ENCODE peak calls at places on chromosomes 4 and X, in four cellular contexts. I, J, U and F are unnamed samples.

GRCh38 chr4:57064811-57065711 is 45.1 kb downstream of the IGFBP7 start:
- DNase-seq in I (peak; percentile 92), J (no peak), U (peak; percentile 55), F (peak; percentile 86)

GRCh38 chrX:45505214-45505613 is 304.5 kb upstream of the DIPK2B start:
- DNase-seq in I (peak; percentile 57), J (no peak), U (no peak), F (no peak)

GRCh38 chrX:129654652-129655546 is at the start of gene APLN:
- DNase-seq in I (peak; percentile 68), J (no peak), U (peak; percentile 61), F (peak; percentile 55)

GRCh38 chr4:2534904-2535385 is 1.5 kb upstream of the FAM193A start:
- DNase-seq in I (peak; percentile 20), J (no peak), U (no peak), F (no peak)

GRCh38 chrX:41409006-41409405 is 38.1 kb upstream of the NYX start:
- DNase-seq in I (no peak), J (no peak), U (no peak), F (no peak)

GRCh38 chr4:56654238-56654632 is 26.9 kb downstream of the HOPX start:
- DNase-seq in I (no peak), J (no peak), U (no peak), F (no peak)

GRCh38 chr4:176653406-176654220 is 139.1 kb downstream of the VEGFC start:
- DNase-seq in I (peak; percentile 28), J (no peak), U (no peak), F (no peak)

GRCh38 chrX:129557844-129558243 is 17.8 kb downstream of the OCRL start:
- DNase-seq in I (no peak), J (no peak), U (no peak), F (no peak)

GRCh38 chr4:152166567-152166966 is 369.3 kb downstream of the FBXW7 start:
- DNase-seq in I (peak; percentile 35), J (no peak), U (no peak), F (no peak)

DNA sequence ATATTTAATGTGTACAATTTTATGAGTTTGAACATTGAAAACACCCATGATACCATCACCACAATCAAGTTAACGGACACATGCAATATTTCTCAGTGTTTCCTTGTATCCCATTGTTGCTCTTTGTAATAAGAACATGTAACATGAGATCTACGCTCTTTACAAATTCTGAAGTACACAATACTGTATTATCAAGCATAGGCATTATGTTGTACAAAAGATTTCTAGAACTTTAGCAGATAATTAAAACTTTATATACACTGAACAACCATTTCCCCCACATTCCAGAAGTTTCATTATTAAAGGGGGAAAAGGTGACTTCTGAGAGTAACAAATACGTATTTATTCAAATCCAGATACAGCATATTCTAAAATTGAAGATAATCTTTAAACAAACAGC is 114.5 kb downstream of the SLC10A7 start:
- DNase-seq in I (no peak), J (no peak), U (no peak), F (no peak)
- H3K4me3 ChIP-seq in I (no peak overlapping the region), J (no peak overlapping the region), U (no peak overlapping the region), F (no peak overlapping the region)

GRCh38 chrX:153726286-153727107 is 1.8 kb downstream of the ABCD1 start:
- DNase-seq in I (peak; percentile 73), J (no peak), U (peak; percentile 68), F (peak; percentile 88)
- H3K9me3 ChIP-seq in I (no peaks in the 10 kb centered on the region), J (peaks cover 1% of the 10 kb centered on the region), U (no peaks in the 10 kb centered on the region), F (no peaks in the 10 kb centered on the region)

GRCh38 chr4:142818009-142818408 is 28.1 kb downstream of the INPP4B start:
- DNase-seq in I (peak; percentile 47), J (no peak), U (no peak), F (no peak)
- H3K4me3 ChIP-seq in I (peak overlapping the region; percentile 65), J (no peak overlapping the region), U (no peak overlapping the region), F (no peak overlapping the region)

DNA sequence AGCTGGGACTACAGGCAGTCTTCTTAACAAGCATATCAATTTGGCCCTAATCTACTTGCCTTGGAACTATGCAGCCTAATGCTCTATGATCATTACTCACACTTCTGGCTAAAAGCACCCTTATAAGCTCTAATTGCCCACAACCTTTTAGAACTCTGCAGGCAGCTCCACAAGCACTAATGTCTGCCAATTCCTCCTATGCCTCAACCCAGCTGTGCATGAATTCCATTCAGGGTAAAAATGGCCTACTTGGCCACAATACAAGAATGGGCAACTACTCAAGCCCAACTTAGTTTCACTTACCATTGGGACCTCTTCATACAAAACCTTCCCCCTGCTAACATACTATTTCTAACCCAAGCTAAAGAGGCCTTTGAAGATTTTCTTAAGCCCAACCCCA is 51.7 kb downstream of the ZNF718 start:
- DNase-seq in I (no peak), J (no peak), U (no peak), F (no peak)
- H3K9me3 ChIP-seq in I (peaks cover 5% of the 10 kb centered on the region), J (peaks cover 14% of the 10 kb centered on the region), U (peaks cover 79% of the 10 kb centered on the region), F (peaks cover 18% of the 10 kb centered on the region)

GRCh38 chr4:53854991-53855885 is 209.2 kb downstream of the CHIC2 start:
- DNase-seq in I (peak; percentile 82), J (no peak), U (no peak), F (peak; percentile 64)

GRCh38 chr4:53858744-53859143 is 205.7 kb downstream of the CHIC2 start:
- DNase-seq in I (no peak), J (no peak), U (no peak), F (no peak)

GRCh38 chr4:53859305-53859704 is 205.1 kb downstream of the CHIC2 start:
- DNase-seq in I (no peak), J (no peak), U (no peak), F (no peak)

GRCh38 chr4:53852343-53852742 is 212.1 kb downstream of the CHIC2 start:
- DNase-seq in I (no peak), J (no peak), U (no peak), F (peak; percentile 23)

DNA sequence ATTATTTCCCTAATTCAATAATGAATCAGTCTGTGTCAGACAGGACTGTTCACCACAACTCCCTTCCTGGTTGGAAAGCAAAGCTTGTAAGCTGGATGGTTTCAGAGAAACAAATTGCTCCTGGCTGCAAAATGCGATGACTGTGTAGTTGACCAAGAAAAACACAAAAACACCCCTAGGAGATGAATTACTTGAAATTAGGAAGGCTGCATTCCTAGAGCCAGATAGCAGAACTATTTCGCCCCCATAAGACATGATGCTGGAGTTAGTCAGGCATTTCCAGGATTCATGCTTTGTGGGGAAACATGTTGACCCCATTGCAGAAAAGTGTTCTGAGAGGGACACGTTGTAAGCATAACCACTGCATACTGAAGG is 208.5 kb downstream of the CHIC2 start:
- DNase-seq in I (peak; percentile 93), J (no peak), U (peak; percentile 33), F (no peak)
- H3K4me3 ChIP-seq in I (peak overlapping the region; percentile 19), J (no peak overlapping the region), U (no peak overlapping the region), F (no peak overlapping the region)

GRCh38 chr4:113145147-113145518 is 95.7 kb downstream of the ANK2 start:
- DNase-seq in I (no peak), J (no peak), U (no peak), F (no peak)
- H3K9me3 ChIP-seq in I (no peaks in the 10 kb centered on the region), J (no peaks in the 10 kb centered on the region), U (no peaks in the 10 kb centered on the region), F (no peaks in the 10 kb centered on the region)

DNA sequence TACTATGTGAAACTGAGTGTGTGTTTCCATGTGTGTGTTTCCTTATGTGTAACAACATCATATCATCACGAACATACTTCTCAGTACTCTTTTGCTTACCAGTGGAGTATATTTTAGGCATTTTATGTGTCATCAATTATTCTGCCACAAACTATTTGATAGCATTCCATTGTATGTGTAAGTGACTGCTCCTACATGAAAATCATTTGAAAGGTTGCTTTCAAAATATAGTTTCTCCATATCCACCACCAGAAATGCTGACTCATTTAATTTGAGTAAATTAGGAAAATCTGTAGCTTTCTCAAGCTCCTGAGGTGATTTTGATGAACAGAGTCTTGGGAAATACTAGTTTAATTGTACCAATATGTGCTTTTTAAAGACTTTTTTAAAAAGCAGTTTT is 376.2 kb downstream of the PCDH18 start:
- DNase-seq in I (peak; percentile 91), J (no peak), U (no peak), F (no peak)
- H3K4me3 ChIP-seq in I (peak overlapping the region; percentile 15), J (no peak overlapping the region), U (no peak overlapping the region), F (no peak overlapping the region)

GRCh38 chrX:47456080-47456479 is 26.9 kb downstream of the ZNF41 start:
- DNase-seq in I (no peak), J (no peak), U (peak; percentile 10), F (peak; percentile 60)

GRCh38 chrX:47458528-47458927 is 24.5 kb downstream of the ZNF41 start:
- DNase-seq in I (no peak), J (no peak), U (no peak), F (no peak)

GRCh38 chrX:47460561-47460960 is 22.5 kb downstream of the ZNF41 start:
- DNase-seq in I (no peak), J (no peak), U (no peak), F (no peak)
- H3K9me3 ChIP-seq in I (no peaks in the 10 kb centered on the region), J (no peaks in the 10 kb centered on the region), U (no peaks in the 10 kb centered on the region), F (no peaks in the 10 kb centered on the region)

GRCh38 chr4:98994474-98995182 is 893 bp upstream of the METAP1 start:
- DNase-seq in I (peak; percentile 55), J (no peak), U (no peak), F (no peak)
- H3K4me3 ChIP-seq in I (peak overlapping the region; percentile 81), J (peak overlapping the region; percentile 61), U (peak overlapping the region; percentile 94), F (peak overlapping the region; percentile 58)